ENCODE peak calls at places on chromosomes 11 and 22, in four cellular contexts. One of them, this sample, is unnamed.

GRCh38 chr11:45852712-45853101 is 5.4 kb downstream of the CRY2 start:
- DNase-seq in trophoblast cell: no peak
- DNase-seq in neuronal stem cell: no peak
- DNase-seq in mesenchymal stem cell: no peak
- DNase-seq in this sample: peak; percentile 48

GRCh38 chr22:49014227-49015201 is 813.2 kb downstream of the BRD1 start:
- DNase-seq in mesenchymal stem cell: no peak
- DNase-seq in trophoblast cell: no peak
- DNase-seq in neuronal stem cell: no peak
- DNase-seq in this sample: peak; percentile 17

GRCh38 chr11:61955416-61956135 is 5.4 kb downstream of the BEST1 start:
- DNase-seq in trophoblast cell: no peak
- DNase-seq in neuronal stem cell: peak; percentile 31
- DNase-seq in mesenchymal stem cell: peak; percentile 35
- DNase-seq in this sample: peak; percentile 95

GRCh38 chr11:79438631-79439429 is 2.0 kb downstream of the TENM4 start:
- DNase-seq in trophoblast cell: no peak
- DNase-seq in mesenchymal stem cell: peak; percentile 28
- DNase-seq in neuronal stem cell: peak; percentile 17
- DNase-seq in this sample: peak; percentile 54

GRCh38 chr11:112903310-112903709 is 57.9 kb upstream of the NCAM1 start:
- DNase-seq in mesenchymal stem cell: no peak
- DNase-seq in neuronal stem cell: no peak
- DNase-seq in trophoblast cell: no peak
- DNase-seq in this sample: no peak

GRCh38 chr11:122733301-122733686 is 77.8 kb downstream of the UBASH3B start:
- DNase-seq in mesenchymal stem cell: peak; percentile 85
- DNase-seq in trophoblast cell: peak; percentile 90
- DNase-seq in neuronal stem cell: no peak
- DNase-seq in this sample: no peak

GRCh38 chr22:32050678-32051515 is 7.8 kb downstream of the SLC5A1 start:
- DNase-seq in neuronal stem cell: no peak
- DNase-seq in trophoblast cell: peak; percentile 80
- DNase-seq in mesenchymal stem cell: peak; percentile 58
- DNase-seq in this sample: peak; percentile 50

GRCh38 chr11:123577081-123577598 is 77.3 kb downstream of the SCN3B start:
- DNase-seq in neuronal stem cell: peak; percentile 40
- DNase-seq in trophoblast cell: peak; percentile 53
- DNase-seq in mesenchymal stem cell: peak; percentile 38
- DNase-seq in this sample: peak; percentile 80

GRCh38 chr22:49325531-49326395 is 501.9 kb downstream of the BRD1 start:
- DNase-seq in mesenchymal stem cell: no peak
- DNase-seq in neuronal stem cell: no peak
- DNase-seq in trophoblast cell: no peak
- DNase-seq in this sample: no peak

GRCh38 chr11:69108030-69108429 is 47.7 kb upstream of the SMIM38 start:
- DNase-seq in mesenchymal stem cell: no peak
- DNase-seq in trophoblast cell: no peak
- DNase-seq in neuronal stem cell: no peak
- DNase-seq in this sample: no peak

GRCh38 chr11:59273008-59273841 is 60.5 kb upstream of the MPEG1 start:
- DNase-seq in neuronal stem cell: no peak
- DNase-seq in mesenchymal stem cell: no peak
- DNase-seq in trophoblast cell: no peak
- DNase-seq in this sample: no peak

GRCh38 chr11:65316311-65316978 is 1.8 kb downstream of the CDC42EP2 start:
- DNase-seq in trophoblast cell: no peak
- DNase-seq in neuronal stem cell: no peak
- DNase-seq in mesenchymal stem cell: peak; percentile 94
- DNase-seq in this sample: no peak

DNA sequence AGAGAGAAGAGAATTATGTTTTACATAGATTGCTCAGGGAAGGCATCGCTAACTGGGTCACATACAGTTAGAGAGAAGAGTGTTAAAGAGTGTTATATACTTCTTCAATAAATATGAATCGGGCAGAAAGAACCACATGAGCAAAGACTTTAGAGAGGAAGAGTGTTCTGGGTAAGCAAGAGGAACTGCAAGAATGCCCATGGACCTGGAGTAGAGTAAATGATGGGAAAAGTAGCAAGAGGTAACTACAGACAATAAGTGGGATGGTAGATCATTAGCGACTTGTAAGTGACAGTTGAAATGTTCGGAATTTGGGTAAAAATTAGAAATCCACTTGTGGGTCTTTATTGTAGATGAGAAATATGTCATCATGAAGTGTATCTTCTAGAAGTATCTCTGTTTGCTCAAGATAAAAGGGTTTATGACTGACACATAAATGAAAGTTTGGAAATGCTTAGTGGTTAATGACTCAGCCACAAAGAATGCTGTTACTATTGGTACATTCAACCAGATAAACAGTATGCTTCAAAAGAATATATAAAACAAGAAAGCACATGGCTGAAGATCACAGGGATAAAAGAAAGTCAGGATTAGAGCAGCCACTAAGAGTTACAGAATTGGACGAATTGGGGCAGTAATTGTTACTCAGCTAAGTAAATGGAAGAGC is 229.3 kb downstream of the CASP12 start:
- DNase-seq in mesenchymal stem cell: peak; percentile 90
- DNase-seq in neuronal stem cell: no peak
- DNase-seq in trophoblast cell: peak; percentile 7
- DNase-seq in this sample: no peak
- H3K14ac ChIP-seq in mesenchymal stem cell: no peak overlapping the region
- H3K14ac ChIP-seq in neuronal stem cell: no peak overlapping the region
- H3K14ac ChIP-seq in trophoblast cell: no peak overlapping the region
- H3K14ac ChIP-seq in this sample: no peak overlapping the region

GRCh38 chr22:35630387-35630793 is 13.3 kb upstream of the MB start:
- DNase-seq in neuronal stem cell: no peak
- DNase-seq in mesenchymal stem cell: peak; percentile 77
- DNase-seq in trophoblast cell: peak; percentile 89
- DNase-seq in this sample: peak; percentile 57
- H3K14ac ChIP-seq in neuronal stem cell: no peak overlapping the region
- H3K14ac ChIP-seq in mesenchymal stem cell: no peak overlapping the region
- H3K14ac ChIP-seq in trophoblast cell: no peak overlapping the region
- H3K14ac ChIP-seq in this sample: no peak overlapping the region

GRCh38 chr22:28395920-28396447 is 283.7 kb downstream of the TTC28 start:
- DNase-seq in neuronal stem cell: no peak
- DNase-seq in mesenchymal stem cell: peak; percentile 45
- DNase-seq in trophoblast cell: peak; percentile 12
- DNase-seq in this sample: no peak
- H3K14ac ChIP-seq in neuronal stem cell: no peak overlapping the region
- H3K14ac ChIP-seq in mesenchymal stem cell: no peak overlapping the region
- H3K14ac ChIP-seq in trophoblast cell: no peak overlapping the region
- H3K14ac ChIP-seq in this sample: no peak overlapping the region

DNA sequence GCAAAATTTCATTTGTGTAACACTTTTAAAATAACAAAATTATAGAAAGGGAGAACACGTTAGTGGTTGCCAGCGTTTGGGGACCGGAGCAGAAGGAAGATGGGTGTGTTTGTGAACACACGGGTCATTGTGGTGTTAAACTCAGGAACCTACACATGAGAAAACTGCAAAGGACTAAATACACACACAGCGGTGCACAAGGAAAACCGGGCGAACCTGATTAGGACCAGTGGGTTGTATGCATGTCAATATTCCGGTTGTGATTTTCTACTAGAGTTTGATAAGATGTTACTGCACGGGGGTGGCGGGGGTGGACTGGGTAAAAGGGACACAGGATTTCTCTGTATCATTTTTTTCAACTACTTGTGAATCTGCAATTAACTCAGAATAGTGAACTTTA is 351.2 kb downstream of the OPCML start:
- DNase-seq in mesenchymal stem cell: no peak
- DNase-seq in trophoblast cell: no peak
- DNase-seq in neuronal stem cell: no peak
- DNase-seq in this sample: no peak
- H3K14ac ChIP-seq in mesenchymal stem cell: no peak overlapping the region
- H3K14ac ChIP-seq in trophoblast cell: no peak overlapping the region
- H3K14ac ChIP-seq in neuronal stem cell: no peak overlapping the region
- H3K14ac ChIP-seq in this sample: no peak overlapping the region

DNA sequence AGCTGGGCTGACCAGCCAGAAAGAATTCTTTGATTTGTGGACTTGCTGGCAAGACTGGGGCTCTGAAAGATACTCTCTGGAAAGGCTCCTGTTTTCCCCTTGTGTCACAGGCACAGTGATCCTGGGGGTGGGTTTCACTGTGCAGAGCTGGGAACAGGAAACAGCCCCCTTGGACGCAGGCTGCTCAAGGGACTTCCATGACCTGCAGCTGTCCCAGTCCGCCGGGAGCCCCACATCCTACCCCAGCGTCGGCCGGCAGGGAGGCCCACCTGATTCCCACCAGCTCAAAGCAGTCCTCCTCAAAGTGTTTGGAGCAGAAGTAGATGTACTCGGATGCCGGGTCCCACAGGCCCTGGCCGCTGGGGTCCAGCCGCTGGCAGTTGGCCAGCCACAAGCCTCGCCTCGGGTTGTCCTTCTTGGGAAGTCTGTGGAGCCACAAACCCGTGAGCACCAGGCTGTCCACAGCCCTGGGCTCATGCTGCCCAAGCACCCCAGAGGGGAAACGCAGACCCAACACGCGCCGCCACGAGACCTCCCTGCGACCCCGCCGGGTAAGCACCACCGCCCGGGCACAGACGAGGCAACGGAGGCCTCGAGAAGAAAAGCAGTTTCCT is 824 bp downstream of the THAP7 start:
- DNase-seq in neuronal stem cell: no peak
- DNase-seq in trophoblast cell: no peak
- DNase-seq in mesenchymal stem cell: peak; percentile 5
- DNase-seq in this sample: no peak
- H3K14ac ChIP-seq in neuronal stem cell: no peak overlapping the region
- H3K14ac ChIP-seq in trophoblast cell: peak overlapping the region; percentile 63
- H3K14ac ChIP-seq in mesenchymal stem cell: peak overlapping the region; percentile 68
- H3K14ac ChIP-seq in this sample: peak overlapping the region; percentile 16

GRCh38 chr11:12117200-12117995 is 7.0 kb downstream of the MICAL2 start:
- DNase-seq in neuronal stem cell: no peak
- DNase-seq in mesenchymal stem cell: peak; percentile 84
- DNase-seq in trophoblast cell: no peak
- DNase-seq in this sample: no peak
- H3K14ac ChIP-seq in neuronal stem cell: no peak overlapping the region
- H3K14ac ChIP-seq in mesenchymal stem cell: peak overlapping the region; percentile 84
- H3K14ac ChIP-seq in trophoblast cell: peak overlapping the region; percentile 7
- H3K14ac ChIP-seq in this sample: no peak overlapping the region

GRCh38 chr11:110184466-110184865 is 91.3 kb downstream of the ZC3H12C start:
- DNase-seq in mesenchymal stem cell: no peak
- DNase-seq in neuronal stem cell: no peak
- DNase-seq in trophoblast cell: no peak
- DNase-seq in this sample: no peak
- H3K14ac ChIP-seq in mesenchymal stem cell: no peak overlapping the region
- H3K14ac ChIP-seq in neuronal stem cell: no peak overlapping the region
- H3K14ac ChIP-seq in trophoblast cell: no peak overlapping the region
- H3K14ac ChIP-seq in this sample: no peak overlapping the region

GRCh38 chr22:39959640-39960447 is at the start of gene TMA7B:
- DNase-seq in trophoblast cell: no peak
- DNase-seq in neuronal stem cell: no peak
- DNase-seq in mesenchymal stem cell: peak; percentile 86
- DNase-seq in this sample: peak; percentile 74

GRCh38 chr22:39958916-39959639 is 1.1 kb upstream of the TMA7B start:
- DNase-seq in mesenchymal stem cell: no peak
- DNase-seq in neuronal stem cell: no peak
- DNase-seq in trophoblast cell: no peak
- DNase-seq in this sample: no peak

GRCh38 chr22:39965749-39966148 is 5.6 kb downstream of the TMA7B start:
- DNase-seq in mesenchymal stem cell: no peak
- DNase-seq in neuronal stem cell: no peak
- DNase-seq in trophoblast cell: no peak
- DNase-seq in this sample: no peak

GRCh38 chr22:39960791-39961746 is 872 bp downstream of the TMA7B start:
- DNase-seq in neuronal stem cell: no peak
- DNase-seq in trophoblast cell: peak; percentile 13
- DNase-seq in mesenchymal stem cell: peak; percentile 98
- DNase-seq in this sample: no peak

GRCh38 chr22:39962071-39962470 is 1.9 kb downstream of the TMA7B start:
- DNase-seq in mesenchymal stem cell: peak; percentile 9
- DNase-seq in neuronal stem cell: no peak
- DNase-seq in trophoblast cell: no peak
- DNase-seq in this sample: no peak
- H3K14ac ChIP-seq in mesenchymal stem cell: no peak overlapping the region
- H3K14ac ChIP-seq in neuronal stem cell: no peak overlapping the region
- H3K14ac ChIP-seq in trophoblast cell: no peak overlapping the region
- H3K14ac ChIP-seq in this sample: no peak overlapping the region

This sample was measured in H9.